ENCODE peak calls at places on chromosomes 3 and 15, in four cellular contexts. One of them, this sample, is unnamed.

GRCh38 chr3:177035678-177036077 is 161.6 kb downstream of the TBL1XR1 start:
- DNase-seq in endothelial cell: no peak
- DNase-seq in osteocyte: no peak
- DNase-seq in HCT116: no peak
- DNase-seq in this sample: no peak

GRCh38 chr3:137110392-137110996 is 152.7 kb downstream of the IL20RB start:
- DNase-seq in osteocyte: no peak
- DNase-seq in endothelial cell: no peak
- DNase-seq in HCT116: peak
- DNase-seq in this sample: no peak

GRCh38 chr15:75666823-75667501 is 19.2 kb downstream of the SNX33 start:
- DNase-seq in HCT116: peak
- DNase-seq in osteocyte: peak
- DNase-seq in endothelial cell: no peak
- DNase-seq in this sample: peak

GRCh38 chr15:62119926-62120273 is 45.2 kb downstream of the C2CD4B start:
- DNase-seq in HCT116: no peak
- DNase-seq in osteocyte: no peak
- DNase-seq in endothelial cell: no peak
- DNase-seq in this sample: no peak

GRCh38 chr3:65436580-65436979 is 602.1 kb downstream of the MAGI1 start:
- DNase-seq in HCT116: no peak
- DNase-seq in endothelial cell: peak
- DNase-seq in osteocyte: no peak
- DNase-seq in this sample: no peak

GRCh38 chr3:52407779-52408178 is 37.1 kb downstream of the SEMA3G start:
- DNase-seq in osteocyte: no peak
- DNase-seq in endothelial cell: no peak
- DNase-seq in HCT116: no peak
- DNase-seq in this sample: no peak

GRCh38 chr15:56765252-56765651 is 31.9 kb upstream of the ZNF280D start:
- DNase-seq in osteocyte: no peak
- DNase-seq in HCT116: no peak
- DNase-seq in endothelial cell: no peak
- DNase-seq in this sample: no peak

GRCh38 chr3:97297032-97297431 is 467.5 kb upstream of the ARL6 start:
- DNase-seq in HCT116: no peak
- DNase-seq in endothelial cell: no peak
- DNase-seq in osteocyte: no peak
- DNase-seq in this sample: no peak

GRCh38 chr15:89654847-89655805 is at the start of gene KIF7:
- DNase-seq in HCT116: no peak
- DNase-seq in osteocyte: no peak
- DNase-seq in endothelial cell: peak
- DNase-seq in this sample: no peak

GRCh38 chr15:40852529-40852928 is 8.7 kb downstream of the SPINT1 start:
- DNase-seq in HCT116: no peak
- DNase-seq in osteocyte: no peak
- DNase-seq in endothelial cell: no peak
- DNase-seq in this sample: no peak

GRCh38 chr3:19540464-19540863 is 392.2 kb downstream of the KCNH8 start:
- DNase-seq in endothelial cell: no peak
- DNase-seq in osteocyte: no peak
- DNase-seq in HCT116: no peak
- DNase-seq in this sample: no peak

GRCh38 chr3:19539488-19540395 is 391.4 kb downstream of the KCNH8 start:
- DNase-seq in osteocyte: no peak
- DNase-seq in HCT116: no peak
- DNase-seq in endothelial cell: no peak
- DNase-seq in this sample: no peak

GRCh38 chr3:19541284-19541683 is 392.7 kb downstream of the EFHB start:
- DNase-seq in osteocyte: no peak
- DNase-seq in endothelial cell: no peak
- DNase-seq in HCT116: no peak
- DNase-seq in this sample: no peak

GRCh38 chr3:19547665-19548464 is 386.2 kb downstream of the EFHB start:
- DNase-seq in osteocyte: no peak
- DNase-seq in HCT116: no peak
- DNase-seq in endothelial cell: no peak
- DNase-seq in this sample: no peak

GRCh38 chr3:19543212-19543841 is 390.7 kb downstream of the EFHB start:
- DNase-seq in osteocyte: no peak
- DNase-seq in endothelial cell: peak
- DNase-seq in HCT116: peak
- DNase-seq in this sample: no peak
- TF ChIP-seq CTCF in osteocyte: peak
- TF ChIP-seq CTCF in endothelial cell: peak
- TF ChIP-seq CTCF in HCT116: peak
- TF ChIP-seq CTCF in this sample: no peak

DNA sequence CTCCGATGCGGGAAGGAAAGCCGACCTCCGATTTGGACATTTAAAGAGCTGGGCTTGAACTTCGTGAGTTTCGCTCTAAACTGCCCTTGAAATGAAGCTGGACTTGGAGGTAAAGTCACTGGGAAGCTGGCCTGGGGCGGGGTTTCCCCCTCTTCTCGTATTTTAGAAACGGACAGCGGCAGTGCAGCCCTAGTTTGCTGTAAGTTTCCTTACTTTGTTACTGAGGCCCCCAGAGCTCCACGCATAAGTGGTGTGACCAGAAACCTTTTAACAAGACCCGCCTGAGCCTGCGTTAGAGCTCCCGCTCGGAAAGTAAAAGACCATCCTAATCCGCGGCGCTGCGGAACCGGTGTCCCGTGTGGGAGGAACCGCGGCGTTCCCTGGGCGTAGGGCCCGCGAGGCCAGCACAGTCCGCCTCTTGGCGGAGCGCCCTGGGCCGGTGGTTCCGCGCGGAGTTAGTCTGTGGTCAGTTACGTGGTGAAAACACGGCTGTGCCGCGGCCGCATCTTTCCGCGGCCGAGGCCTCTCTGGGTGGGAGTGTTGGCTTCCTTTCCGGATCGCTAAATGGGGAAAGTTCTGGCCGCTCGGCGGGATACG is 409 bp downstream of the B3GNT5 start:
- DNase-seq in HCT116: no peak
- DNase-seq in osteocyte: no peak
- DNase-seq in endothelial cell: peak
- DNase-seq in this sample: no peak
- TF ChIP-seq CTCF in HCT116: no peak
- TF ChIP-seq CTCF in osteocyte: no peak
- TF ChIP-seq CTCF in endothelial cell: no peak
- TF ChIP-seq CTCF in this sample: no peak

GRCh38 chr15:82135645-82136044 is 89.8 kb upstream of the MEX3B start:
- DNase-seq in HCT116: no peak
- DNase-seq in endothelial cell: no peak
- DNase-seq in osteocyte: no peak
- DNase-seq in this sample: no peak

GRCh38 chr15:82132116-82132515 is 86.3 kb upstream of the MEX3B start:
- DNase-seq in osteocyte: no peak
- DNase-seq in HCT116: no peak
- DNase-seq in endothelial cell: no peak
- DNase-seq in this sample: no peak

GRCh38 chr15:82133251-82133650 is 87.4 kb upstream of the MEX3B start:
- DNase-seq in HCT116: no peak
- DNase-seq in endothelial cell: no peak
- DNase-seq in osteocyte: no peak
- DNase-seq in this sample: no peak

GRCh38 chr15:82134426-82134825 is 88.6 kb upstream of the MEX3B start:
- DNase-seq in HCT116: no peak
- DNase-seq in osteocyte: no peak
- DNase-seq in endothelial cell: no peak
- DNase-seq in this sample: no peak

GRCh38 chr15:82132742-82133141 is 86.9 kb upstream of the MEX3B start:
- DNase-seq in osteocyte: no peak
- DNase-seq in endothelial cell: no peak
- DNase-seq in HCT116: no peak
- DNase-seq in this sample: peak
- TF ChIP-seq CTCF in osteocyte: no peak
- TF ChIP-seq CTCF in endothelial cell: no peak
- TF ChIP-seq CTCF in HCT116: no peak
- TF ChIP-seq CTCF in this sample: no peak

GRCh38 chr3:122665226-122665786 is 15.3 kb upstream of the PARP14 start:
- DNase-seq in HCT116: no peak
- DNase-seq in endothelial cell: no peak
- DNase-seq in osteocyte: no peak
- DNase-seq in this sample: no peak

GRCh38 chr3:122661633-122662032 is 19.0 kb upstream of the PARP14 start:
- DNase-seq in HCT116: no peak
- DNase-seq in endothelial cell: no peak
- DNase-seq in osteocyte: no peak
- DNase-seq in this sample: no peak

GRCh38 chr3:122660575-122660974 is 20.1 kb upstream of the PARP14 start:
- DNase-seq in endothelial cell: peak
- DNase-seq in HCT116: no peak
- DNase-seq in osteocyte: no peak
- DNase-seq in this sample: no peak
- TF ChIP-seq CTCF in endothelial cell: no peak
- TF ChIP-seq CTCF in HCT116: no peak
- TF ChIP-seq CTCF in osteocyte: no peak
- TF ChIP-seq CTCF in this sample: peak

This sample was measured in keratinocyte.